ENCODE peak calls at places on chromosomes 7 and 10, in eight cellular contexts. I is stimulated activated naive B cell treated with anti-CD40 and anti-IgM and Interleukin-4, amounts not matched to agents 10 μg/mL and 1 μg/mL and 100 μg/mL, for 72 hours; B is HTR-8/SVneo; R is AG08395; Y is ureter; M is astrocyte; L is HT1080; S is activated CD4-positive, alpha-beta T cell treated with anti-CD3 and anti-CD28 coated beads, Interleukin-2, amount 50 U/mL, for 24 hours. J is an unnamed sample.

GRCh38 chr10:128739937-128740336 is 613.7 kb upstream of the MKI67 start:
- DNase-seq in B (no peak), L (peak), R (no peak), M (no peak), S (no peak), Y (no peak), I (no peak), J (no peak)

GRCh38 chr7:128915841-128916642 is 5.5 kb upstream of the KCP start:
- DNase-seq in I (no peak), L (no peak), R (no peak), B (no peak), S (no peak), Y (no peak), M (no peak), J (no peak)

GRCh38 chr10:103145860-103146466 is 47.1 kb downstream of the NT5C2 start:
- DNase-seq in S (no peak), I (no peak), R (peak), M (peak), Y (peak), B (no peak), L (peak), J (no peak)

GRCh38 chr10:59880976-59881510 is 25.3 kb downstream of the CCDC6 start:
- DNase-seq in Y (no peak), M (no peak), S (peak), R (no peak), B (no peak), I (peak), L (no peak), J (peak)

GRCh38 chr10:75547391-75548298 is 116.2 kb downstream of the LRMDA start:
- DNase-seq in I (no peak), S (no peak), B (peak), R (peak), L (peak), M (peak), Y (no peak), J (no peak)

GRCh38 chr7:674454-675410 is 51.8 kb upstream of the DNAAF5 start:
- DNase-seq in Y (no peak), R (no peak), I (no peak), B (no peak), L (peak), M (peak), S (no peak), J (no peak)

GRCh38 chr10:70931168-70931805 is 42.9 kb upstream of the PCBD1 start:
- DNase-seq in S (no peak), L (peak), M (peak), R (peak), B (peak), Y (no peak), I (no peak), J (no peak)

GRCh38 chr7:12322287-12322902 is 81.3 kb downstream of the VWDE start:
- DNase-seq in I (no peak), Y (no peak), B (no peak), M (peak), L (no peak), S (no peak), R (peak), J (peak)

GRCh38 chr7:148238926-148239325 is 351.6 kb upstream of the C7orf33 start:
- DNase-seq in S (no peak), B (no peak), I (no peak), L (no peak), R (no peak), M (no peak), Y (no peak), J (no peak)

GRCh38 chr7:137801003-137801402 is 45.8 kb downstream of the DGKI start:
- DNase-seq in R (peak), I (no peak), Y (no peak), L (peak), S (no peak), M (peak), B (no peak), J (no peak)

GRCh38 chr7:28018446-28018845 is 162.1 kb downstream of the JAZF1 start:
- DNase-seq in S (no peak), I (no peak), R (peak), M (peak), Y (no peak), L (peak), B (no peak), J (no peak)

GRCh38 chr10:75655791-75656451 is 224.5 kb downstream of the LRMDA start:
- DNase-seq in R (peak), B (no peak), S (no peak), M (peak), I (no peak), L (peak), Y (no peak), J (no peak)

GRCh38 chr10:4708123-4708759 is 117.8 kb upstream of the AKR1E2 start:
- DNase-seq in M (no peak), B (no peak), L (peak), Y (no peak), S (no peak), I (no peak), R (no peak), J (no peak)

GRCh38 chr10:3793553-3793952 is 8.5 kb upstream of the KLF6 start:
- DNase-seq in M (no peak), R (no peak), I (no peak), B (no peak), L (no peak), Y (no peak), S (no peak), J (no peak)

GRCh38 chr7:23915196-23915595 is 205.2 kb downstream of the STK31 start:
- DNase-seq in B (no peak), M (no peak), R (no peak), S (no peak), L (no peak), Y (no peak), I (no peak), J (no peak)

GRCh38 chr10:714214-714613 is 24.7 kb upstream of the DIP2C start:
- DNase-seq in B (no peak), L (no peak), I (no peak), R (no peak), Y (no peak), S (no peak), M (no peak), J (no peak)

GRCh38 chr10:5965266-5965665 is 12.1 kb downstream of the IL15RA start:
- DNase-seq in B (no peak), R (no peak), M (no peak), I (no peak), S (no peak), L (no peak), Y (peak), J (no peak)

J was measured in activated T-cell treated with anti-CD3 and anti-CD28 coated beads, Interleukin-2, amount 50 U/mL, for 4 hours.